ENCODE peak calls at places on chromosome 9, in eight cellular contexts. One of them, this sample, is unnamed.

GRCh38 chr9:90900130-90900529 is 98.5 kb downstream of the SYK start:
- DNase-seq in spleen: no peak
- DNase-seq in fibroblast of the aortic adventitia: peak
- DNase-seq in B cell: no peak
- DNase-seq in heart left ventricle: no peak
- DNase-seq in mammary epithelial cell: no peak
- DNase-seq in CD4-positive, alpha-beta T cell: no peak
- DNase-seq in IMR-90: peak
- DNase-seq in this sample: no peak

GRCh38 chr9:18824095-18824666 is 208.8 kb downstream of the SAXO1 start:
- DNase-seq in CD4-positive, alpha-beta T cell: no peak
- DNase-seq in B cell: no peak
- DNase-seq in heart left ventricle: no peak
- DNase-seq in mammary epithelial cell: peak
- DNase-seq in IMR-90: no peak
- DNase-seq in fibroblast of the aortic adventitia: peak
- DNase-seq in spleen: no peak
- DNase-seq in this sample: no peak

GRCh38 chr9:83304686-83305085 is 233.5 kb downstream of the FRMD3 start:
- DNase-seq in fibroblast of the aortic adventitia: peak
- DNase-seq in heart left ventricle: peak
- DNase-seq in spleen: no peak
- DNase-seq in B cell: no peak
- DNase-seq in CD4-positive, alpha-beta T cell: no peak
- DNase-seq in mammary epithelial cell: no peak
- DNase-seq in IMR-90: peak
- DNase-seq in this sample: no peak

GRCh38 chr9:91334053-91334452 is 27.7 kb downstream of the AUH start:
- DNase-seq in IMR-90: peak
- DNase-seq in CD4-positive, alpha-beta T cell: no peak
- DNase-seq in B cell: no peak
- DNase-seq in spleen: no peak
- DNase-seq in heart left ventricle: no peak
- DNase-seq in mammary epithelial cell: no peak
- DNase-seq in fibroblast of the aortic adventitia: no peak
- DNase-seq in this sample: no peak

GRCh38 chr9:81635526-81636279 is 53.6 kb downstream of the TLE1 start:
- DNase-seq in spleen: no peak
- DNase-seq in B cell: no peak
- DNase-seq in heart left ventricle: no peak
- DNase-seq in CD4-positive, alpha-beta T cell: no peak
- DNase-seq in IMR-90: peak
- DNase-seq in mammary epithelial cell: no peak
- DNase-seq in fibroblast of the aortic adventitia: peak
- DNase-seq in this sample: no peak

GRCh38 chr9:73348485-73348884 is 196.8 kb downstream of the ANXA1 start:
- DNase-seq in mammary epithelial cell: no peak
- DNase-seq in CD4-positive, alpha-beta T cell: no peak
- DNase-seq in heart left ventricle: no peak
- DNase-seq in fibroblast of the aortic adventitia: peak
- DNase-seq in IMR-90: no peak
- DNase-seq in B cell: no peak
- DNase-seq in spleen: no peak
- DNase-seq in this sample: no peak

GRCh38 chr9:84819446-84819845 is 149.9 kb downstream of the NTRK2 start:
- DNase-seq in fibroblast of the aortic adventitia: no peak
- DNase-seq in CD4-positive, alpha-beta T cell: no peak
- DNase-seq in mammary epithelial cell: no peak
- DNase-seq in IMR-90: no peak
- DNase-seq in heart left ventricle: no peak
- DNase-seq in spleen: no peak
- DNase-seq in B cell: no peak
- DNase-seq in this sample: no peak

GRCh38 chr9:15246688-15247087 is 60.3 kb downstream of the TTC39B start:
- DNase-seq in spleen: no peak
- DNase-seq in mammary epithelial cell: peak
- DNase-seq in CD4-positive, alpha-beta T cell: no peak
- DNase-seq in fibroblast of the aortic adventitia: no peak
- DNase-seq in B cell: no peak
- DNase-seq in IMR-90: peak
- DNase-seq in heart left ventricle: no peak
- DNase-seq in this sample: no peak

GRCh38 chr9:98455957-98456621 is 200.6 kb upstream of the TBC1D2 start:
- DNase-seq in B cell: no peak
- DNase-seq in IMR-90: peak
- DNase-seq in spleen: no peak
- DNase-seq in fibroblast of the aortic adventitia: peak
- DNase-seq in heart left ventricle: no peak
- DNase-seq in mammary epithelial cell: peak
- DNase-seq in CD4-positive, alpha-beta T cell: no peak
- DNase-seq in this sample: no peak

GRCh38 chr9:74330487-74331214 is 166.5 kb upstream of the RORB start:
- DNase-seq in heart left ventricle: no peak
- DNase-seq in spleen: no peak
- DNase-seq in CD4-positive, alpha-beta T cell: no peak
- DNase-seq in mammary epithelial cell: no peak
- DNase-seq in IMR-90: no peak
- DNase-seq in B cell: no peak
- DNase-seq in fibroblast of the aortic adventitia: no peak
- DNase-seq in this sample: no peak

GRCh38 chr9:136686794-136687711 is at the start of gene AGPAT2:
- DNase-seq in mammary epithelial cell: peak
- DNase-seq in spleen: peak
- DNase-seq in fibroblast of the aortic adventitia: peak
- DNase-seq in CD4-positive, alpha-beta T cell: peak
- DNase-seq in B cell: peak
- DNase-seq in heart left ventricle: peak
- DNase-seq in IMR-90: peak
- DNase-seq in this sample: peak

GRCh38 chr9:27430754-27431540 is 93.1 kb upstream of the IFNK start:
- DNase-seq in heart left ventricle: no peak
- DNase-seq in B cell: no peak
- DNase-seq in spleen: no peak
- DNase-seq in fibroblast of the aortic adventitia: no peak
- DNase-seq in CD4-positive, alpha-beta T cell: no peak
- DNase-seq in IMR-90: no peak
- DNase-seq in mammary epithelial cell: no peak
- DNase-seq in this sample: no peak

GRCh38 chr9:137216188-137216965 is 5.7 kb downstream of the RNF208 start:
- DNase-seq in B cell: no peak
- DNase-seq in heart left ventricle: no peak
- DNase-seq in IMR-90: no peak
- DNase-seq in CD4-positive, alpha-beta T cell: no peak
- DNase-seq in mammary epithelial cell: no peak
- DNase-seq in spleen: no peak
- DNase-seq in fibroblast of the aortic adventitia: no peak
- DNase-seq in this sample: no peak

GRCh38 chr9:118975736-118976135 is 393.5 kb downstream of the BRINP1 start:
- DNase-seq in B cell: no peak
- DNase-seq in spleen: no peak
- DNase-seq in fibroblast of the aortic adventitia: no peak
- DNase-seq in CD4-positive, alpha-beta T cell: no peak
- DNase-seq in IMR-90: no peak
- DNase-seq in mammary epithelial cell: no peak
- DNase-seq in heart left ventricle: no peak
- DNase-seq in this sample: no peak

GRCh38 chr9:15513335-15513734 is 2.6 kb upstream of the PSIP1 start:
- DNase-seq in B cell: peak
- DNase-seq in spleen: no peak
- DNase-seq in mammary epithelial cell: no peak
- DNase-seq in heart left ventricle: no peak
- DNase-seq in fibroblast of the aortic adventitia: no peak
- DNase-seq in IMR-90: no peak
- DNase-seq in CD4-positive, alpha-beta T cell: no peak
- DNase-seq in this sample: no peak

GRCh38 chr9:97292200-97292599 is 15.3 kb upstream of the CCDC180 start:
- DNase-seq in fibroblast of the aortic adventitia: no peak
- DNase-seq in spleen: no peak
- DNase-seq in B cell: no peak
- DNase-seq in heart left ventricle: no peak
- DNase-seq in IMR-90: no peak
- DNase-seq in CD4-positive, alpha-beta T cell: no peak
- DNase-seq in mammary epithelial cell: no peak
- DNase-seq in this sample: no peak

GRCh38 chr9:84670106-84670800 is 724 bp downstream of the NTRK2 start:
- DNase-seq in IMR-90: no peak
- DNase-seq in fibroblast of the aortic adventitia: no peak
- DNase-seq in mammary epithelial cell: no peak
- DNase-seq in B cell: no peak
- DNase-seq in CD4-positive, alpha-beta T cell: no peak
- DNase-seq in spleen: peak
- DNase-seq in heart left ventricle: peak
- DNase-seq in this sample: peak

GRCh38 chr9:134368571-134368970 is 42.3 kb downstream of the RXRA start:
- DNase-seq in mammary epithelial cell: no peak
- DNase-seq in IMR-90: no peak
- DNase-seq in CD4-positive, alpha-beta T cell: no peak
- DNase-seq in fibroblast of the aortic adventitia: no peak
- DNase-seq in B cell: no peak
- DNase-seq in heart left ventricle: no peak
- DNase-seq in spleen: no peak
- DNase-seq in this sample: no peak

GRCh38 chr9:115106001-115106400 is 12.0 kb downstream of the TNC start:
- DNase-seq in fibroblast of the aortic adventitia: no peak
- DNase-seq in CD4-positive, alpha-beta T cell: no peak
- DNase-seq in mammary epithelial cell: no peak
- DNase-seq in heart left ventricle: no peak
- DNase-seq in spleen: no peak
- DNase-seq in IMR-90: peak
- DNase-seq in B cell: no peak
- DNase-seq in this sample: no peak

DNA sequence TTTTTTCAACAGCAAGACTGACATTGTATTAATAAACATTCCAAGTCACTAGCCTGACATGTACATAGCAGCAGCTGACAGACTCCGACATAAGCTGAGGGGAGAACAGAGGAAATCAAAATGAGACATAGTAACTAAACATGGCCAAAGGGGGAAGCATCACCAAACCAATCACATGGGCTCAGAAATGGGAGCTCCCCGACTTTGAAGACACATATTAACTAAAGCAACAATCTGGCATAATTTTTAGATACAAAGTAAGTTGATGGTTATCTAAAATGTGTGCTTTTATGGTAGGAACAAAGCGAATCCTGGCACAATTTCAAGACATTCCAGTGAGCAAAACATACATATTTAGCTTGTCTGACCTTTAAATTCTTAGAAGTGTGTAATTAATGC is 156.8 kb downstream of the MAPKAP1 start:
- DNase-seq in IMR-90: peak
- DNase-seq in fibroblast of the aortic adventitia: peak
- DNase-seq in B cell: no peak
- DNase-seq in CD4-positive, alpha-beta T cell: no peak
- DNase-seq in spleen: no peak
- DNase-seq in mammary epithelial cell: no peak
- DNase-seq in heart left ventricle: no peak
- DNase-seq in this sample: no peak
- TF ChIP-seq CTCF in IMR-90: no peak
- TF ChIP-seq CTCF in fibroblast of the aortic adventitia: no peak
- TF ChIP-seq CTCF in B cell: no peak
- TF ChIP-seq CTCF in CD4-positive, alpha-beta T cell: no peak
- TF ChIP-seq CTCF in spleen: no peak
- TF ChIP-seq CTCF in mammary epithelial cell: no peak
- TF ChIP-seq CTCF in heart left ventricle: no peak
- TF ChIP-seq CTCF in this sample: no peak

GRCh38 chr9:89310486-89311345 is at the start of gene CKS2:
- DNase-seq in CD4-positive, alpha-beta T cell: peak
- DNase-seq in IMR-90: peak
- DNase-seq in heart left ventricle: peak
- DNase-seq in mammary epithelial cell: peak
- DNase-seq in spleen: peak
- DNase-seq in B cell: peak
- DNase-seq in fibroblast of the aortic adventitia: peak
- DNase-seq in this sample: peak
- TF ChIP-seq CTCF in CD4-positive, alpha-beta T cell: no peak
- TF ChIP-seq CTCF in IMR-90: no peak
- TF ChIP-seq CTCF in heart left ventricle: no peak
- TF ChIP-seq CTCF in mammary epithelial cell: no peak
- TF ChIP-seq CTCF in spleen: no peak
- TF ChIP-seq CTCF in B cell: no peak
- TF ChIP-seq CTCF in fibroblast of the aortic adventitia: no peak
- TF ChIP-seq CTCF in this sample: no peak

GRCh38 chr9:104276709-104277245 is 182.7 kb downstream of the SMC2 start:
- DNase-seq in CD4-positive, alpha-beta T cell: no peak
- DNase-seq in heart left ventricle: no peak
- DNase-seq in mammary epithelial cell: peak
- DNase-seq in fibroblast of the aortic adventitia: peak
- DNase-seq in B cell: no peak
- DNase-seq in spleen: no peak
- DNase-seq in IMR-90: no peak
- DNase-seq in this sample: no peak
- TF ChIP-seq CTCF in CD4-positive, alpha-beta T cell: no peak
- TF ChIP-seq CTCF in heart left ventricle: no peak
- TF ChIP-seq CTCF in mammary epithelial cell: no peak
- TF ChIP-seq CTCF in fibroblast of the aortic adventitia: no peak
- TF ChIP-seq CTCF in B cell: no peak
- TF ChIP-seq CTCF in spleen: no peak
- TF ChIP-seq CTCF in IMR-90: no peak
- TF ChIP-seq CTCF in this sample: no peak

GRCh38 chr9:88173378-88173999 is 35.2 kb upstream of the SPATA31C2 start:
- DNase-seq in mammary epithelial cell: peak
- DNase-seq in B cell: peak
- DNase-seq in heart left ventricle: no peak
- DNase-seq in fibroblast of the aortic adventitia: peak
- DNase-seq in spleen: no peak
- DNase-seq in IMR-90: peak
- DNase-seq in CD4-positive, alpha-beta T cell: peak
- DNase-seq in this sample: peak
- TF ChIP-seq CTCF in mammary epithelial cell: peak
- TF ChIP-seq CTCF in B cell: peak
- TF ChIP-seq CTCF in heart left ventricle: peak
- TF ChIP-seq CTCF in fibroblast of the aortic adventitia: peak
- TF ChIP-seq CTCF in spleen: peak
- TF ChIP-seq CTCF in IMR-90: peak
- TF ChIP-seq CTCF in CD4-positive, alpha-beta T cell: peak
- TF ChIP-seq CTCF in this sample: peak

GRCh38 chr9:113152699-113153098 is 1.9 kb downstream of the SLC31A2 start:
- DNase-seq in spleen: no peak
- DNase-seq in B cell: no peak
- DNase-seq in mammary epithelial cell: peak
- DNase-seq in IMR-90: no peak
- DNase-seq in CD4-positive, alpha-beta T cell: no peak
- DNase-seq in heart left ventricle: no peak
- DNase-seq in fibroblast of the aortic adventitia: no peak
- DNase-seq in this sample: no peak
- TF ChIP-seq CTCF in spleen: no peak
- TF ChIP-seq CTCF in B cell: no peak
- TF ChIP-seq CTCF in mammary epithelial cell: no peak
- TF ChIP-seq CTCF in IMR-90: no peak
- TF ChIP-seq CTCF in CD4-positive, alpha-beta T cell: no peak
- TF ChIP-seq CTCF in heart left ventricle: no peak
- TF ChIP-seq CTCF in fibroblast of the aortic adventitia: no peak
- TF ChIP-seq CTCF in this sample: no peak